ENCODE peak calls at places on chromosome 2, in seven cellular contexts. P is cardiac muscle cell; Z is Panc1; U is pancreas; N is aorta; G is heart right ventricle; S is effector memory CD4-positive, alpha-beta T cell. O is an unnamed sample. For H3K4me1 and H3K27me3, the result is how much of the 10 kb centered on the place peaks cover.

GRCh38 chr2:234747032-234747431 is 204.8 kb upstream of the SH3BP4 start:
- DNase-seq in U (no peak), N (no peak), Z (no peak), G (no peak), P (no peak), S (no peak), O (no peak)

GRCh38 chr2:173109253-173110188 is 33.9 kb downstream of the MAP3K20 start:
- DNase-seq in S (no peak), G (no peak), N (no peak), P (no peak), Z (peak), U (no peak), O (no peak)

GRCh38 chr2:37343537-37344434 is 644 bp upstream of the QPCT start:
- DNase-seq in N (no peak), Z (no peak), G (no peak), U (no peak), P (no peak), S (no peak), O (no peak)

GRCh38 chr2:175293776-175294175 is 112.3 kb upstream of the ATP5MC3 start:
- DNase-seq in P (no peak), S (no peak), N (no peak), Z (no peak), U (no peak), G (no peak), O (no peak)

GRCh38 chr2:215811409-215812355 is 201.7 kb downstream of the MREG start:
- DNase-seq in N (no peak), S (no peak), G (no peak), U (no peak), P (no peak), Z (no peak), O (no peak)

GRCh38 chr2:7094113-7094760 is 177.0 kb downstream of the RNF144A start:
- DNase-seq in G (no peak), S (no peak), P (no peak), N (no peak), Z (no peak), U (no peak), O (no peak)

GRCh38 chr2:102064679-102065674 is 73.2 kb downstream of the IL1R2 start:
- DNase-seq in G (no peak), S (no peak), Z (no peak), N (no peak), U (no peak), P (no peak), O (no peak)

GRCh38 chr2:20998972-20999905 is 44.6 kb downstream of the APOB start:
- DNase-seq in G (no peak), N (no peak), S (no peak), Z (no peak), U (no peak), P (no peak), O (no peak)

GRCh38 chr2:143954844-143955243 is 565.1 kb downstream of the ZEB2 start:
- DNase-seq in Z (no peak), U (no peak), S (no peak), N (no peak), G (no peak), P (no peak), O (no peak)

GRCh38 chr2:110869472-110870446 is 137.4 kb downstream of the ACOXL start:
- DNase-seq in Z (no peak), N (no peak), U (no peak), P (peak), S (no peak), G (no peak), O (no peak)

GRCh38 chr2:222076978-222077690 is 221.7 kb downstream of the PAX3 start:
- DNase-seq in N (no peak), U (no peak), S (no peak), G (no peak), Z (no peak), P (no peak), O (no peak)

GRCh38 chr2:149451417-149452165 is 121.2 kb downstream of the LYPD6 start:
- DNase-seq in U (no peak), S (no peak), N (no peak), P (no peak), Z (no peak), G (no peak), O (no peak)

GRCh38 chr2:46978696-46979095 is 63.1 kb upstream of the MCFD2 start:
- DNase-seq in G (no peak), N (no peak), Z (no peak), S (no peak), P (no peak), U (no peak), O (no peak)

GRCh38 chr2:171136024-171136423 is 24.7 kb downstream of the TLK1 start:
- DNase-seq in S (no peak), G (no peak), N (no peak), U (no peak), Z (no peak), P (no peak), O (no peak)

GRCh38 chr2:45879406-45879805 is 227.9 kb downstream of the PRKCE start:
- DNase-seq in N (no peak), P (no peak), S (no peak), G (no peak), Z (no peak), U (no peak), O (no peak)

GRCh38 chr2:152407806-152408205 is 72.8 kb downstream of the FMNL2 start:
- DNase-seq in P (no peak), S (no peak), U (no peak), Z (no peak), G (no peak), N (no peak), O (no peak)
- H3K4me1 ChIP-seq in P (under half), S (under half), U (half or more), Z (half or more), G (under half), N (under half), O (half or more)

GRCh38 chr2:242038166-242038927 is 168.8 kb downstream of the RTP5 start:
- DNase-seq in G (no peak), Z (no peak), U (peak), S (no peak), N (no peak), P (no peak), O (no peak)
- H3K27me3 ChIP-seq in G (under half), Z (under half), U (under half), S (under half), N (under half), P (under half), O (under half)

DNA sequence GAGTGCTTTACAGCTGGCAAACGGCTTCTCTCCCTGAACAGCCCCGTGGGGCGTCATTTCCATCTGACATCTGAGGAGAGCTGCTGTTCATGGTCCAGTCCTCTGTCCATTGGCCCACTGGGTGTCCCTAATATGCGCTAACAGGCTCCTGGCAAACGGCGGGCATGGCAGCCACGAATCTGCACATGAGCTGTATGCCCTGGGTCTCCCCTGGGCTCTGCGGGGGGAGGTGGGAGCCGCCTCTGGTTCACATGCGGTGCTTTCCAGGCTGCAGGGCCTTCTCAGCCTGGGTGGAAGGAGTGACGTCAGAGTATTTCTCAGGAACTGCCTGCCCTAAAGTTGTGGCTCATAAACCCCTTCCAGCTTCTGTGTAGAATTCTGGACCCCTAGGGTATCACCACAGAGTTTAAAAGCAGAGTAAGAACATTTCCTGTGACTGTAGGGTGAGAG is 73.2 kb downstream of the LRRFIP1 start:
- DNase-seq in N (peak), P (peak), Z (no peak), U (no peak), G (peak), S (peak), O (no peak)
- H3K27ac ChIP-seq in N (peak), P (peak), Z (peak), U (no peak), G (peak), S (peak), O (peak)

GRCh38 chr2:69171070-69171811 is 158.3 kb downstream of the ANTXR1 start:
- DNase-seq in Z (no peak), N (no peak), S (no peak), G (no peak), U (no peak), P (no peak), O (no peak)

GRCh38 chr2:69169990-69170389 is 157.0 kb downstream of the ANTXR1 start:
- DNase-seq in Z (no peak), N (no peak), S (no peak), U (no peak), P (no peak), G (no peak), O (no peak)

GRCh38 chr2:69173706-69174105 is 160.7 kb downstream of the ANTXR1 start:
- DNase-seq in N (no peak), G (no peak), S (no peak), Z (no peak), P (no peak), U (no peak), O (no peak)

GRCh38 chr2:69168950-69169695 is 156.1 kb downstream of the ANTXR1 start:
- DNase-seq in P (no peak), S (no peak), G (no peak), U (no peak), Z (no peak), N (no peak), O (no peak)

DNA sequence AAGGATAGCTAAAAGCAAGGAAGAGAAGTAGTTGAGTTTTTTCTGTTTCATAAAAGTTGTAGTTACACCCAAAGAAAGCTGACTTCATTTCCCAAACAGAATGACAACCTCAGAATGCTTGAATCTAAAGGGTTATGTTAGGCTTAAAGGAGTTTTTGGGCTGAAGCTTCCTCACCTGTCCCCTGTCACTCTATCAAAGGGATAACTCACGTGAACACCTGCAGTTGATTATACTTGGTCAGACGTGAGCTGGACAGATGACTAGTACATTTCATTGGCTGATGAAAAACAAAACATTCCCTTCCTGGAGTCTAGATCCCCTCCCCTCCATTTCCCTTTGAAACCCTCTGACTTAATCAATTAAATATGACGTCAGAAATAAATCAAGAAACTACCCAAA is 158.8 kb downstream of the ANTXR1 start:
- DNase-seq in S (no peak), U (no peak), Z (no peak), P (no peak), G (no peak), N (no peak), O (no peak)
- H3K4me1 ChIP-seq in S (under half), U (under half), Z (under half), P (under half), G (under half), N (under half), O (under half)

GRCh38 chr2:31580321-31581117 is at the start of gene SRD5A2:
- DNase-seq in N (peak), U (no peak), G (no peak), S (no peak), P (no peak), Z (no peak), O (no peak)

GRCh38 chr2:31581124-31581795 is 522 bp upstream of the SRD5A2 start:
- DNase-seq in S (no peak), Z (no peak), U (no peak), G (no peak), N (no peak), P (no peak), O (no peak)

GRCh38 chr2:31579996-31580320 is 780 bp downstream of the SRD5A2 start:
- DNase-seq in U (no peak), G (no peak), P (no peak), N (no peak), S (no peak), Z (no peak), O (no peak)

GRCh38 chr2:31577143-31577542 is 3.6 kb downstream of the SRD5A2 start:
- DNase-seq in P (no peak), U (no peak), Z (no peak), S (no peak), G (no peak), N (no peak), O (no peak)

GRCh38 chr2:31578316-31578715 is 2.4 kb downstream of the SRD5A2 start:
- DNase-seq in N (no peak), Z (no peak), U (no peak), S (no peak), P (no peak), G (no peak), O (no peak)
- H3K27me3 ChIP-seq in N (under half), Z (under half), U (under half), S (under half), P (half or more), G (under half), O (under half)

DNA sequence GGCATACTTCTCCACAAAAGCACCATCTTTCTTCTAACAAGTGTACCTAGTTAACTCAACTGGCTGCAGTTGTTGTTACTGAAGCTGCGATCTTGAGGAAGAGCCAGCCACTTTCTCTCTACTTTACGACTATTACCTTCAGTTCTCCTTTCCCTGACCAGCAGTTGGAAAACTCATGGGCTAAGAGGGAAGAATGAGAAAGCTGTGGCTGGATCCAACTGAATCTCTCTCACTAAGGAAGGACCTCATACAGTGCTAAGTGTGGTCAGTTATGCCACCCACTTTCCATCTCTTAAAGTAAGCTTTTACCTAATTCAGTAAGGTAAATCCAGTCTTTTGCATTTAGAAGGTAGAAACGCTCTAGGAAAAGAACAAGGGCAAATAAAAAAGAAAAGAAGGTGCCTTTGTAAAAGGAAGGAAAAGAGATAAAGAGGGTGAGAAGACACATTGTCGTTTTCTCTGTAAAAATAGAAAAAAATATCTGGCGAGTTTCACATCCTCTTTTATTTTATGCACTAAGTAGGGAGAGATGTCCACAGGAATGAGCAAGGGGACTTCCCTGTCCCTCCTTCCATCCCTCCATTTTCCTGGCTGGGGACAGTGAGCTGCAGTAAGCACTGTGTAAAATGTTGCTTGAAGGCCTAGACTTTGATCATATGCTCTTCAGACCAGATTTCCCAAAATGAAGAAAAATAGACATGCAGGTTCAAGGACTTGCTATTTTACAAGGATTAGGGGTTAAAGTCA is 73.4 kb downstream of the PLEKHM3 start:
- DNase-seq in S (no peak), P (no peak), G (no peak), U (no peak), N (no peak), Z (no peak), O (no peak)
- H3K27ac ChIP-seq in S (no peak), P (no peak), G (no peak), U (no peak), N (no peak), Z (no peak), O (no peak)

GRCh38 chr2:180016937-180017336 is 9.8 kb upstream of the CWC22 start:
- DNase-seq in N (no peak), G (no peak), P (no peak), S (no peak), U (no peak), Z (no peak), O (no peak)
- H3K4me1 ChIP-seq in N (under half), G (under half), P (under half), S (under half), U (under half), Z (under half), O (under half)

O was measured in esophagus squamous epithelium.